ENCODE peak calls at places on chromosomes 3 and 15, in six cellular contexts. One of them, this sample, is unnamed. For H3K4me1, the result is how much of the 10 kb centered on the place peaks cover.

GRCh38 chr3:135965129-135965505 is 411 bp upstream of the PPP2R3A start:
- DNase-seq in SK-N-SH: no peak
- DNase-seq in PC-3: no peak
- DNase-seq in heart left ventricle: no peak
- DNase-seq in Panc1: no peak
- DNase-seq in fibroblast of lung: peak
- DNase-seq in this sample: no peak

GRCh38 chr3:69097407-69098086 is 12.8 kb downstream of the ARL6IP5 start:
- DNase-seq in SK-N-SH: no peak
- DNase-seq in PC-3: no peak
- DNase-seq in heart left ventricle: no peak
- DNase-seq in Panc1: no peak
- DNase-seq in fibroblast of lung: peak
- DNase-seq in this sample: no peak

GRCh38 chr15:71707230-71708051 is 102.9 kb upstream of the NR2E3 start:
- DNase-seq in SK-N-SH: peak
- DNase-seq in PC-3: no peak
- DNase-seq in heart left ventricle: no peak
- DNase-seq in Panc1: no peak
- DNase-seq in fibroblast of lung: peak
- DNase-seq in this sample: no peak

GRCh38 chr3:88610820-88611219 is 461.1 kb downstream of the C3orf38 start:
- DNase-seq in SK-N-SH: no peak
- DNase-seq in PC-3: no peak
- DNase-seq in heart left ventricle: no peak
- DNase-seq in Panc1: no peak
- DNase-seq in fibroblast of lung: no peak
- DNase-seq in this sample: no peak

GRCh38 chr3:186471781-186472180 is 72.4 kb downstream of the CRYGS start:
- DNase-seq in SK-N-SH: no peak
- DNase-seq in PC-3: no peak
- DNase-seq in heart left ventricle: no peak
- DNase-seq in Panc1: no peak
- DNase-seq in fibroblast of lung: no peak
- DNase-seq in this sample: no peak

GRCh38 chr3:65844370-65844769 is 194.3 kb downstream of the MAGI1 start:
- DNase-seq in SK-N-SH: no peak
- DNase-seq in PC-3: no peak
- DNase-seq in heart left ventricle: no peak
- DNase-seq in Panc1: no peak
- DNase-seq in fibroblast of lung: no peak
- DNase-seq in this sample: no peak

GRCh38 chr3:74537857-74538256 is 76.6 kb downstream of the CNTN3 start:
- DNase-seq in SK-N-SH: no peak
- DNase-seq in PC-3: no peak
- DNase-seq in heart left ventricle: no peak
- DNase-seq in Panc1: no peak
- DNase-seq in fibroblast of lung: no peak
- DNase-seq in this sample: no peak

GRCh38 chr3:71210257-71211002 is 373.1 kb downstream of the FOXP1 start:
- DNase-seq in SK-N-SH: no peak
- DNase-seq in PC-3: no peak
- DNase-seq in heart left ventricle: no peak
- DNase-seq in Panc1: no peak
- DNase-seq in fibroblast of lung: peak
- DNase-seq in this sample: peak

GRCh38 chr15:94080416-94080815 is 150.9 kb upstream of the MCTP2 start:
- DNase-seq in SK-N-SH: no peak
- DNase-seq in PC-3: peak
- DNase-seq in heart left ventricle: peak
- DNase-seq in Panc1: no peak
- DNase-seq in fibroblast of lung: peak
- DNase-seq in this sample: no peak

GRCh38 chr3:56125358-56126005 is 342.8 kb downstream of the ERC2 start:
- DNase-seq in SK-N-SH: peak
- DNase-seq in PC-3: peak
- DNase-seq in heart left ventricle: peak
- DNase-seq in Panc1: peak
- DNase-seq in fibroblast of lung: peak
- DNase-seq in this sample: peak

GRCh38 chr15:57345584-57345983 is 30.7 kb upstream of the CGNL1 start:
- DNase-seq in SK-N-SH: peak
- DNase-seq in PC-3: peak
- DNase-seq in heart left ventricle: no peak
- DNase-seq in Panc1: no peak
- DNase-seq in fibroblast of lung: no peak
- DNase-seq in this sample: no peak

GRCh38 chr3:127849368-127849767 is 27.1 kb upstream of the MGLL start:
- DNase-seq in SK-N-SH: no peak
- DNase-seq in PC-3: no peak
- DNase-seq in heart left ventricle: no peak
- DNase-seq in Panc1: no peak
- DNase-seq in fibroblast of lung: no peak
- DNase-seq in this sample: no peak

GRCh38 chr3:181417748-181418147 is 294.0 kb upstream of the SOX2 start:
- DNase-seq in SK-N-SH: peak
- DNase-seq in PC-3: no peak
- DNase-seq in heart left ventricle: no peak
- DNase-seq in Panc1: no peak
- DNase-seq in fibroblast of lung: peak
- DNase-seq in this sample: no peak

GRCh38 chr15:100525894-100526512 is 2.7 kb downstream of the CERS3 start:
- DNase-seq in SK-N-SH: no peak
- DNase-seq in PC-3: no peak
- DNase-seq in heart left ventricle: peak
- DNase-seq in Panc1: no peak
- DNase-seq in fibroblast of lung: no peak
- DNase-seq in this sample: peak

GRCh38 chr3:172673210-172673679 is 37.6 kb downstream of the NCEH1 start:
- DNase-seq in SK-N-SH: peak
- DNase-seq in PC-3: peak
- DNase-seq in heart left ventricle: peak
- DNase-seq in Panc1: peak
- DNase-seq in fibroblast of lung: peak
- DNase-seq in this sample: peak

GRCh38 chr3:69739204-69740102 is at the start of gene MITF:
- DNase-seq in SK-N-SH: peak
- DNase-seq in PC-3: peak
- DNase-seq in heart left ventricle: peak
- DNase-seq in Panc1: peak
- DNase-seq in fibroblast of lung: peak
- DNase-seq in this sample: peak

GRCh38 chr15:40436892-40437753 is 3.6 kb upstream of the BAHD1 start:
- DNase-seq in SK-N-SH: peak
- DNase-seq in PC-3: no peak
- DNase-seq in heart left ventricle: no peak
- DNase-seq in Panc1: no peak
- DNase-seq in fibroblast of lung: no peak
- DNase-seq in this sample: no peak

GRCh38 chr15:69758810-69759410 is 306.3 kb downstream of the RPLP1 start:
- DNase-seq in SK-N-SH: no peak
- DNase-seq in PC-3: peak
- DNase-seq in heart left ventricle: peak
- DNase-seq in Panc1: no peak
- DNase-seq in fibroblast of lung: peak
- DNase-seq in this sample: peak

GRCh38 chr3:172512363-172512762 is 10.9 kb downstream of the TNFSF10 start:
- DNase-seq in SK-N-SH: no peak
- DNase-seq in PC-3: no peak
- DNase-seq in heart left ventricle: peak
- DNase-seq in Panc1: no peak
- DNase-seq in fibroblast of lung: peak
- DNase-seq in this sample: no peak

GRCh38 chr3:10946526-10946925 is 46.0 kb upstream of the SLC6A1 start:
- DNase-seq in SK-N-SH: no peak
- DNase-seq in PC-3: peak
- DNase-seq in heart left ventricle: no peak
- DNase-seq in Panc1: no peak
- DNase-seq in fibroblast of lung: no peak
- DNase-seq in this sample: no peak

GRCh38 chr3:146166450-146167222 is 5.7 kb upstream of the PLOD2 start:
- DNase-seq in SK-N-SH: no peak
- DNase-seq in PC-3: peak
- DNase-seq in heart left ventricle: no peak
- DNase-seq in Panc1: no peak
- DNase-seq in fibroblast of lung: peak
- DNase-seq in this sample: no peak

GRCh38 chr3:70090322-70090913 is 90.9 kb downstream of the SAMMSON start:
- DNase-seq in SK-N-SH: peak
- DNase-seq in PC-3: peak
- DNase-seq in heart left ventricle: no peak
- DNase-seq in Panc1: no peak
- DNase-seq in fibroblast of lung: peak
- DNase-seq in this sample: no peak

GRCh38 chr3:115581347-115582135 is 41.8 kb upstream of the GAP43 start:
- DNase-seq in SK-N-SH: no peak
- DNase-seq in PC-3: peak
- DNase-seq in heart left ventricle: no peak
- DNase-seq in Panc1: no peak
- DNase-seq in fibroblast of lung: peak
- DNase-seq in this sample: no peak

GRCh38 chr3:186452517-186452916 is 90.5 kb upstream of the DGKG start:
- DNase-seq in SK-N-SH: no peak
- DNase-seq in PC-3: peak
- DNase-seq in heart left ventricle: no peak
- DNase-seq in Panc1: no peak
- DNase-seq in fibroblast of lung: peak
- DNase-seq in this sample: no peak

GRCh38 chr3:54240319-54240718 is 118.0 kb downstream of the CACNA2D3 start:
- DNase-seq in SK-N-SH: no peak
- DNase-seq in PC-3: no peak
- DNase-seq in heart left ventricle: no peak
- DNase-seq in Panc1: no peak
- DNase-seq in fibroblast of lung: no peak
- DNase-seq in this sample: no peak

DNA sequence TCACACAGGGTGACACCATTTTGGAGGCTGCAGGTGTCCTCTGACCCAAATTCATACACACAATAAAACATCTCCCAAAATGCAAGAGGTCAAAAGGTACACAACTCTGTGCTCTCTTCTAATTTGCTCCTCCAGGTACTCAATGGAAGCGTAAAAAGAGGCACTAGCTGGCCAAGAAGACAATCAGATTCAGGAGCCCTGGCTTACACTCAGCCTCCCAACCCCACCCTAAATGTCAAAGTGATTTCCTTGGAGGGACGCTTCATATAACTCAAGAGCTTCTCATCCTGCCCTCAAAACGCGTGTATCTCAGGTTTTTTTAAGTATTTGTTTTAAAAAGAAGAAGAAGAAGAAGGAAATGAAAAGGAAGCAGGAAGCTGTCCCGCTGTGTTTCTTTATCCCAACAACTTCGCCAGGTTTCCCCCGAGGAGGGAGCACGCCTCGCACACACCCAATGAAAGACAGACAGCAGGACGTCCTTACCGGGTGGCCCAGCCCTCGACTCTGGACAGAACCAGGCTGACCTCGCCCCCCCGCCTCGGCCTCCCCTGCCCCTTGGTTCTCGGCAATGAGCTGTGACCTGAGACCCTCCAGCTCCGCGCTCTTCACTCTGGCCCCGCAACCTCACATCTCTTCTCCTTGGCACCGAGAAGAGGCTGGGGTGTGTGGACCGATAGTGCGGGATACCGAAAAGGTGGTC is 620.7 kb upstream of the ZNF385D start:
- DNase-seq in SK-N-SH: no peak
- DNase-seq in PC-3: no peak
- DNase-seq in heart left ventricle: no peak
- DNase-seq in Panc1: no peak
- DNase-seq in fibroblast of lung: no peak
- DNase-seq in this sample: peak
- TF ChIP-seq CTCF in SK-N-SH: no peak
- TF ChIP-seq CTCF in PC-3: no peak
- TF ChIP-seq CTCF in heart left ventricle: no peak
- TF ChIP-seq CTCF in Panc1: no peak
- TF ChIP-seq CTCF in fibroblast of lung: no peak
- TF ChIP-seq CTCF in this sample: no peak

DNA sequence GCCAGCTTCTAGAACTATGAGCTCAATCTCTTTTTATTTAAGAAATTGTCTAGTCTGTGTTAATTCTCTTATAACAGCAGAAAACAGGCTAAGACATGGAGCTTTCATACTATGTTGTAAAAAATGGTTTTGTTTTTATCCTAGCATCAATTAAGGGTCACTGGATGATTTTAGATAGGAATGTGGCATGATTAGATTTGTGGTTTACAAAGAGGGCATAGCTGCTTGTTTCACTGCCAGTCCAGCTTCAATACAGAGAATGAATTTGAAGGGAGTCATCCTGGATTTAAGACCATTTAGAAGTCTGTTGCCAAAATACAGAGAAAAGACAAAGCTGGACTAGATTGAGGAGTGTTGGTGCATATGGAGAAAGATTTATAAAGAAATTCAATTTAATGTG is 532.6 kb upstream of the CCDC54 start:
- DNase-seq in SK-N-SH: no peak
- DNase-seq in PC-3: no peak
- DNase-seq in heart left ventricle: no peak
- DNase-seq in Panc1: no peak
- DNase-seq in fibroblast of lung: no peak
- DNase-seq in this sample: no peak
- H3K4me1 ChIP-seq in SK-N-SH: under half
- H3K4me1 ChIP-seq in PC-3: under half
- H3K4me1 ChIP-seq in heart left ventricle: under half
- H3K4me1 ChIP-seq in Panc1: under half
- H3K4me1 ChIP-seq in fibroblast of lung: under half
- H3K4me1 ChIP-seq in this sample: under half

GRCh38 chr3:129888739-129889138 is 4.8 kb downstream of the TMCC1 start:
- DNase-seq in SK-N-SH: no peak
- DNase-seq in PC-3: peak
- DNase-seq in heart left ventricle: no peak
- DNase-seq in Panc1: peak
- DNase-seq in fibroblast of lung: peak
- DNase-seq in this sample: no peak
- TF ChIP-seq CTCF in SK-N-SH: no peak
- TF ChIP-seq CTCF in PC-3: no peak
- TF ChIP-seq CTCF in heart left ventricle: no peak
- TF ChIP-seq CTCF in Panc1: no peak
- TF ChIP-seq CTCF in fibroblast of lung: no peak
- TF ChIP-seq CTCF in this sample: no peak

GRCh38 chr3:123683755-123684154 is 98.9 kb upstream of the HACD2 start:
- DNase-seq in SK-N-SH: no peak
- DNase-seq in PC-3: no peak
- DNase-seq in heart left ventricle: no peak
- DNase-seq in Panc1: no peak
- DNase-seq in fibroblast of lung: no peak
- DNase-seq in this sample: no peak

GRCh38 chr3:123684636-123685035 is 99.8 kb upstream of the HACD2 start:
- DNase-seq in SK-N-SH: no peak
- DNase-seq in PC-3: no peak
- DNase-seq in heart left ventricle: no peak
- DNase-seq in Panc1: no peak
- DNase-seq in fibroblast of lung: no peak
- DNase-seq in this sample: no peak

GRCh38 chr3:123687286-123687685 is 102.4 kb upstream of the HACD2 start:
- DNase-seq in SK-N-SH: no peak
- DNase-seq in PC-3: peak
- DNase-seq in heart left ventricle: no peak
- DNase-seq in Panc1: no peak
- DNase-seq in fibroblast of lung: no peak
- DNase-seq in this sample: no peak

GRCh38 chr3:123686254-123686653 is 101.4 kb upstream of the HACD2 start:
- DNase-seq in SK-N-SH: no peak
- DNase-seq in PC-3: no peak
- DNase-seq in heart left ventricle: no peak
- DNase-seq in Panc1: no peak
- DNase-seq in fibroblast of lung: no peak
- DNase-seq in this sample: no peak

GRCh38 chr3:123685780-123686179 is 100.9 kb upstream of the HACD2 start:
- DNase-seq in SK-N-SH: peak
- DNase-seq in PC-3: no peak
- DNase-seq in heart left ventricle: no peak
- DNase-seq in Panc1: no peak
- DNase-seq in fibroblast of lung: no peak
- DNase-seq in this sample: no peak
- H3K4me1 ChIP-seq in SK-N-SH: under half
- H3K4me1 ChIP-seq in PC-3: under half
- H3K4me1 ChIP-seq in heart left ventricle: under half
- H3K4me1 ChIP-seq in Panc1: under half
- H3K4me1 ChIP-seq in fibroblast of lung: under half
- H3K4me1 ChIP-seq in this sample: under half